ENCODE peak calls at places on chromosomes 12 and 14, in four cellular contexts. M is neural crest cell, L is tibial artery, N is lower lobe of right lung. W is an unnamed sample.

GRCh38 chr12:6604254-6605029 is 2.7 kb downstream of the CHD4 start:
- DNase-seq in M (no peak), L (no peak), N (no peak), W (no peak)

GRCh38 chr12:15208140-15208539 is 13.1 kb downstream of the RERG start:
- DNase-seq in M (no peak), L (no peak), N (no peak), W (no peak)

GRCh38 chr12:92331383-92331782 is 185.7 kb upstream of the BTG1 start:
- DNase-seq in M (no peak), L (no peak), N (no peak), W (no peak)

GRCh38 chr12:118187746-118188390 is 51.9 kb downstream of the PEBP1 start:
- DNase-seq in M (no peak), L (no peak), N (no peak), W (no peak)

GRCh38 chr14:40983604-40984003 is 623.1 kb upstream of the LRFN5 start:
- DNase-seq in M (no peak), L (no peak), N (no peak), W (no peak)

GRCh38 chr14:36556811-36557433 is 25.5 kb downstream of the NKX2-8 start:
- DNase-seq in M (peak), L (no peak), N (no peak), W (no peak)

GRCh38 chr14:31080060-31080459 is 53.9 kb upstream of the STRN3 start:
- DNase-seq in M (no peak), L (no peak), N (no peak), W (no peak)

GRCh38 chr12:25387136-25388050 is 136.7 kb upstream of the KRAS start:
- DNase-seq in M (peak), L (peak), N (peak), W (peak)

GRCh38 chr14:55583942-55584468 is 4.0 kb downstream of the KTN1 start:
- DNase-seq in M (no peak), L (no peak), N (no peak), W (no peak)

GRCh38 chr12:81726634-81727033 is 32.5 kb downstream of the PPFIA2 start:
- DNase-seq in M (no peak), L (no peak), N (no peak), W (no peak)

GRCh38 chr12:3636328-3636727 is 116.6 kb downstream of the CRACR2A start:
- DNase-seq in M (no peak), L (no peak), N (no peak), W (no peak)

GRCh38 chr12:47954058-47954457 is 9.3 kb upstream of the TMEM106C start:
- DNase-seq in M (no peak), L (no peak), N (no peak), W (no peak)

GRCh38 chr12:42070056-42070455 is 74.6 kb downstream of the GXYLT1 start:
- DNase-seq in M (no peak), L (no peak), N (no peak), W (no peak)

GRCh38 chr12:124852911-124853441 is 10.7 kb downstream of the SCARB1 start:
- DNase-seq in M (no peak), L (no peak), N (no peak), W (no peak)

GRCh38 chr12:108414021-108414420 is 74.9 kb upstream of the CMKLR1 start:
- DNase-seq in M (no peak), L (no peak), N (no peak), W (no peak)

GRCh38 chr12:89700191-89700810 is 8.3 kb downstream of the ATP2B1 start:
- DNase-seq in M (no peak), L (no peak), N (no peak), W (no peak)

GRCh38 chr14:100679707-100680438 is 46.8 kb upstream of the DLK1 start:
- DNase-seq in M (no peak), L (no peak), N (no peak), W (no peak)

GRCh38 chr12:54596526-54596946 is 8.1 kb upstream of the PPP1R1A start:
- DNase-seq in M (peak), L (peak), N (peak), W (peak)

GRCh38 chr14:94623422-94623809 is 11.2 kb downstream of the SERPINA3 start:
- DNase-seq in M (no peak), L (no peak), N (no peak), W (no peak)

GRCh38 chr12:93990832-93991748 is 157.3 kb upstream of the PLXNC1 start:
- DNase-seq in M (peak), L (peak), N (no peak), W (no peak)
- TF ChIP-seq CTCF in M (peak), L (peak), N (no peak), W (no peak)

DNA sequence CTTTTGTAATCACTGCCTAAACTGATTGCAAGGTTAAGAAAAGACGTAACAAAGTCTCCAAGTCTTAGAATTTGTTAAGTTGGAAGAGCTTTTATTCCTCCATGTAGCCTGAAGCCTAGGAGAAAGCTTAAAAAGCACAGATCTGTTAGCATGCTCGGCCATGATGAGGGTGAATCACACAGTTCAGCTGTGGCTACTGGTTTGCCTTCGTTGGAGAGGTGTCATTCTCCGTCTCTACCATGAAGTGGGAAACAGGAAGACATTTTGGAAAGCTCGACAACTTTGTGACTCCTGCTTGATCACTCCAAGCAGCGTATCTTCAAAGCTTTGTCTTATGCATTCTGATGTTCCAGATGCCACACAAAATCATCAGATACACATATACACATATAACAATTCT is 27.1 kb downstream of the DCP1B start:
- DNase-seq in M (no peak), L (no peak), N (no peak), W (no peak)
- TF ChIP-seq CTCF in M (no peak), L (no peak), N (no peak), W (no peak)

GRCh38 chr14:67482765-67483164 is 5.8 kb downstream of the TMEM229B start:
- DNase-seq in M (no peak), L (no peak), N (no peak), W (no peak)

GRCh38 chr14:67486890-67487289 is 1.6 kb downstream of the TMEM229B start:
- DNase-seq in M (no peak), L (no peak), N (no peak), W (no peak)

GRCh38 chr14:67487332-67487731 is 1.2 kb downstream of the TMEM229B start:
- DNase-seq in M (no peak), L (no peak), N (no peak), W (no peak)

GRCh38 chr14:67485501-67486095 is 2.9 kb downstream of the TMEM229B start:
- DNase-seq in M (no peak), L (no peak), N (no peak), W (no peak)

GRCh38 chr14:67483599-67484270 is 4.8 kb downstream of the TMEM229B start:
- DNase-seq in M (no peak), L (no peak), N (no peak), W (no peak)
- TF ChIP-seq CTCF in M (no peak), L (no peak), N (no peak), W (no peak)

DNA sequence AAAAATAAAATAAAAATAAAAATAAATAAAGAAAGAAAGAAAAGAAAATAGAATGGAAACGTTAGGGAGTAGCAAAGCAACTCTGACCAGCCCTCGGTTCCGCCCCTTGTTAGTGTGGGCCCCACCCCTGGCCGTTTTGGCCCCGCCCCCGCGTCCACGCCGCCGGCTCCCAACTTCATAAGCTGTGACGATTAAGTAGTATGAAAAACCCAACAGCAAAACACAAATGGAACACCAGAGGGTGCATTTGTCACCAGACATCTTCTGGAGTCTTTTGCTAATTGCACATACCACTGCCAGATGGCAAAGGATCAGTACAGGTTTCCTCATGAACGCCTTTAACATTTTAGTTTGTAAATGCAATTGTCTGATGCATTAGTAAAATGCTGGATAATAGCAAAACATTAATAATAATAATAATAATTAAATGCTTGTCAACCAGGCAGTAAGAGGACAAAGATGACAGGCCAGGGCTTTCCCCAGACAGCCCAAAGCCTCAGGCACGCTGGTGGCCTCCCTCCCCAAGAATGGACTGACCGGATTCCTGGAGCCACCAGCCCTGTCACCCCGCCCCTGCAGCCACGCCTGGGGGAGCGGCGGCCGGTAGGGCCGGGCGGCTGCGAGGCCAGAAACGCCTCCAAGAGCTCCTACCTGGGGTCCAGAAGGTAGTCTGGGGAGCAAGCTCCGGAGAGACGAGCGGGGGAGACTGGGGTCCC is 23.6 kb downstream of the HSP90AA1 start:
- DNase-seq in M (peak), L (peak), N (peak), W (peak)
- TF ChIP-seq CTCF in M (peak), L (peak), N (peak), W (peak)

GRCh38 chr12:104669851-104670337 is 213.1 kb downstream of the CHST11 start:
- DNase-seq in M (no peak), L (no peak), N (peak), W (no peak)

GRCh38 chr12:104670439-104671406 is 214.0 kb downstream of the CHST11 start:
- DNase-seq in M (no peak), L (no peak), N (peak), W (no peak)

GRCh38 chr12:104667139-104667538 is 210.4 kb downstream of the CHST11 start:
- DNase-seq in M (no peak), L (no peak), N (no peak), W (no peak)

GRCh38 chr12:104668274-104668718 is 211.5 kb downstream of the CHST11 start:
- DNase-seq in M (no peak), L (no peak), N (peak), W (no peak)

GRCh38 chr12:104669057-104669770 is 212.5 kb downstream of the CHST11 start:
- DNase-seq in M (peak), L (peak), N (peak), W (no peak)
- TF ChIP-seq CTCF in M (peak), L (no peak), N (no peak), W (no peak)

GRCh38 chr12:22684526-22685118 is 59.7 kb downstream of the ETNK1 start:
- DNase-seq in M (no peak), L (no peak), N (no peak), W (no peak)
- TF ChIP-seq CTCF in M (peak), L (peak), N (peak), W (peak)

DNA sequence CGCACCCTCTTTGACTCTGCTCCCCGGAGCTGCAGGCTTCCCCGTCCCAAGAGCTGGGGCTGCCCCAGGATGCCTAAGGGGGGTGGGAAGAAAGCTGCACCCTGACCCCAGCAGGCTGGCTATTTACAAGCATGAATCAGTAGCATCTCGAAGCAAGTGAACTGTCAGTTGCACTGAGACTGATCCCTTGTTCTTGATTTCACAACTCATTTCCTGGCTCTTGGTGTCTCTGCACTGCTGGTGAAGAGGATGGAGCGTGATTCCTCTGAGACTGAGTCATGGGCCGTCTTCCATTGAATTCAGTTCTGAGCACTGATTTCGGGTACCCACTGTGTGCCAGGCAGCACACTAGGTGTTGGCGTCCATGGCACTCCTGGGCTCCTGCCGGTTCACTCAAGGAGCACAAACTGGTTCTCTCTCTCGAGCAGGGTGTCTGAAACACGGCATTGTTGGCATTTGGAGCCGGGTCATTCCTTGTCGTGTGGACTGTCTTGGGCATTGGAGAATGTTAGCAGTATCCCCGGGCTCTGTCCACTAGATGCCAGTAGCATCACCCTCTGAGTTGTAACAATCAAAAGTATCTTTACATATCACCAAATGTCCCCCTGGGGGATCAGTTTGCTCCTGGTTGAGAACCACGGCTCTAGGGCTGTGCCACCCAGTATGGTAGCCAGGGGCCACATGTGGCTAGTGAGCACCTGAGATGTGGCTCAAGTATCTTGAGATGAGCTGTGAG is 86.9 kb downstream of the RIN3 start:
- DNase-seq in M (no peak), L (no peak), N (no peak), W (no peak)
- TF ChIP-seq CTCF in M (no peak), L (no peak), N (no peak), W (no peak)

DNA sequence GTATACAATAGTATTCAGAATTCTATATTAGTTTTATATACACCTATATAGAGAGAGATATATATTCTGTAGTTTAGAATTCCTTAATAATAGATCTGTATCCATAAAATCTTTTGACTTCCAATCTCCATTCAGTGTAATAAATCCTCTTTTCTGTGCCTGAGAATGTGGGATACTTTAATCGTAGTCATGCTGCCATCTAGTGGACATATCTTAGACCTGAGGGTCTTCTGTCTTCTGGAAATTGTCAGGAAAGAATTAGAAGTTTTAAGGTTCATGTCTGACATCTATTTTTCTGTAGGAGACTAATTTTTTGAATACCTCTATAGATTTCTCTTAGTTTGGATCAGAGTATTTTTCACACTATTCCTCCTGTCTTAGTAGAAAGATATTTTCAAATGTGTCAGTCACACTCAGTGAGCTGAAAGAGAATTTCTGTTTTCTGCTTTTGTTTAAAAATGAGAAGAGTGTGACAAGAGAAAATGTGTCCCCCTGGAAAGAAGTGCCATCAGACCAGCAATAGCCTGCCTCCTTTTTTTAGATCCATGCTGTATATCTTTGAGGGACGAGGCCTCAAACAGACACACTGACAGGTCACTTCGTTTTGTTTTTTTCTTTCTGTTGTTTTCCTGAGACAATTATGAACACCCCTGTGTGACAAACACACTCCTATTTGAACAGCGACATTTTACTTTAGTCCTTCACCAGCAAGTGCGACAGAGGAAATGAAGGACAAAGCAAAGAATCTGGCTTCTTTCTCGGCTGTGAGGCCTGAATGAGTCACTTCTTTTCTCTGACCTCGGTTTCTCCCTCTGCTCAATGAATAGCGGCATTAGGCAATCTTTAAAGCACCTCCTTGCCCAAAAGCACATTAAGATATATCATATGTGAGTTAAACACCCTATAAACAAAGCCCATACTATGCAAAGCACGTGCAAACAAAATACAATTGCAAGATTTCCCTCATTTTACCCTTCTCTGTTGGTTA is 96.3 kb downstream of the GALC start:
- DNase-seq in M (no peak), L (no peak), N (no peak), W (no peak)
- TF ChIP-seq CTCF in M (peak), L (peak), N (peak), W (peak)

GRCh38 chr12:39619316-39619659 is 315 bp downstream of the ABCD2 start:
- DNase-seq in M (no peak), L (no peak), N (no peak), W (peak)

GRCh38 chr12:39621670-39622069 is 2.1 kb upstream of the ABCD2 start:
- DNase-seq in M (no peak), L (no peak), N (no peak), W (no peak)

GRCh38 chr12:39618701-39619100 is 902 bp downstream of the ABCD2 start:
- DNase-seq in M (no peak), L (no peak), N (no peak), W (no peak)

GRCh38 chr12:39620664-39621658 is 1.4 kb upstream of the ABCD2 start:
- DNase-seq in M (no peak), L (no peak), N (no peak), W (peak)

DNA sequence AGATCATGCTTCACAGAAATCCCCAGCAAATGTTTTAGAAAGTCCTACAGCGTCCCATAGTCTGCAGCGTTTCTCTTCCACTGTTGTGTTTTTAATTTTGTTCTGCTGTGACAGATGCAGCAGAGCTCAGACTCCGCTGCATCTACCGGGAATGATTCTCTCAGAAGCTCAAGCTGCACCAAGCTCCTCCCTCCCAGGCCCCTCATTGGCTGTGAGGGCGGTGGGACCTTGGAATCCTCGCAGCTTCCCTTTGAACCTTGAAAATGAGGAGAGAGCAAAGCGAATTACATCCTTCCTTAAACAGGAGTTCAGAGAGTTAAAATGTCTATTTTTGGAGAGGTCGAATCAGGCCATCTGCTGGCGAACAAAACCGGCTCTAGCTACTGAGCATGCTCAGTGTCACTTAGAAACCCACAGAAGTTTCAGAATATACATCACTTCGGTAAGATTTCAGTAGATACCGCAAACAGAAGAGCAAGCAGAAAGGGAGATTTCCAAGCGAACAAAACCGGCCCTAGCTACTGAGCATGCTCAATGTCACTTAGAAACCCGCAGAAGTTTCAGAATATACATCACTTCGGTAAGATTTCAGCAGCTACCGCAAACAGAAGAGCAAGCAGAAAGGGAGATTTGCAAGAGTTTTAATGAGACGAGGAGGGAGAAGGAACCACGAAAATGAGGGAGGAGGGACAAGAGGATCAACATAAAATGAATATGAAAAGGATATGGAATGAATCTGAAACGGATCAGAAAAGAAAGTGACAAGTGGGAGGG is at the start of gene ABCD2:
- DNase-seq in M (peak), L (peak), N (peak), W (peak)
- TF ChIP-seq CTCF in M (peak), L (no peak), N (no peak), W (no peak)